ENCODE peak calls at places on chromosome 1, in five cellular contexts. T is mucosa of descending colon, B is T-helper 1 cell, E is cardiac muscle cell, Z is retina. Q is an unnamed sample.

GRCh38 chr1:92168657-92169056 is 49.1 kb upstream of the C1orf146 start:
- DNase-seq in E (no peak), B (no peak), Z (peak), T (no peak), Q (peak)

GRCh38 chr1:107058245-107059032 is 2.0 kb downstream of the PRMT6 start:
- DNase-seq in Z (no peak), B (no peak), E (no peak), T (no peak), Q (no peak)

GRCh38 chr1:199780948-199781347 is 246.6 kb upstream of the NR5A2 start:
- DNase-seq in B (no peak), T (no peak), Z (no peak), E (no peak), Q (no peak)

GRCh38 chr1:85203573-85204169 is 2.9 kb upstream of the SYDE2 start:
- DNase-seq in T (no peak), E (no peak), B (no peak), Z (no peak), Q (no peak)

GRCh38 chr1:206578959-206579358 is 33.3 kb downstream of the EIF2D start:
- DNase-seq in T (no peak), B (no peak), Z (no peak), E (no peak), Q (no peak)

GRCh38 chr1:94597701-94598100 is 56.1 kb upstream of the F3 start:
- DNase-seq in Z (no peak), B (no peak), T (no peak), E (no peak), Q (no peak)

GRCh38 chr1:203308205-203309114 is 3.1 kb downstream of the BTG2 start:
- DNase-seq in T (no peak), B (no peak), E (no peak), Z (no peak), Q (no peak)

GRCh38 chr1:3170566-3171453 is 101.8 kb downstream of the PRDM16 start:
- DNase-seq in B (no peak), E (peak), T (peak), Z (peak), Q (peak)

GRCh38 chr1:68128157-68128556 is 77.7 kb upstream of the DIRAS3 start:
- DNase-seq in E (no peak), Z (no peak), B (no peak), T (no peak), Q (peak)

GRCh38 chr1:245404527-245404926 is 249.7 kb downstream of the KIF26B start:
- DNase-seq in T (no peak), Z (no peak), E (no peak), B (no peak), Q (peak)

GRCh38 chr1:19903621-19904020 is 19.8 kb downstream of the PLA2G2E start:
- DNase-seq in Z (no peak), T (no peak), E (no peak), B (no peak), Q (no peak)

GRCh38 chr1:27099154-27099903 is 55.6 kb downstream of the SLC9A1 start:
- DNase-seq in B (no peak), E (peak), Z (peak), T (no peak), Q (peak)

GRCh38 chr1:66380452-66381212 is 153.3 kb upstream of the SGIP1 start:
- DNase-seq in Z (no peak), B (no peak), E (no peak), T (no peak), Q (no peak)

GRCh38 chr1:94621802-94622201 is 80.2 kb upstream of the F3 start:
- DNase-seq in Z (no peak), B (no peak), T (no peak), E (no peak), Q (no peak)

GRCh38 chr1:200317236-200317635 is 92.6 kb downstream of the ZNF281 start:
- DNase-seq in E (no peak), T (no peak), Z (no peak), B (no peak), Q (no peak)

GRCh38 chr1:150974580-150975478 is at the start of gene CERS2:
- DNase-seq in B (peak), E (peak), Z (peak), T (peak), Q (peak)

GRCh38 chr1:33441088-33441745 is 10.3 kb upstream of the PHC2 start:
- DNase-seq in Z (no peak), E (no peak), B (no peak), T (no peak), Q (no peak)

GRCh38 chr1:64163972-64164371 is 39.5 kb upstream of the UBE2U start:
- DNase-seq in E (no peak), Z (no peak), B (no peak), T (no peak), Q (peak)

GRCh38 chr1:112454316-112454715 is 54.4 kb upstream of the WNT2B start:
- DNase-seq in Z (no peak), B (no peak), T (no peak), E (no peak), Q (no peak)